ENCODE peak calls at places on chromosomes 11 and 22, in eight cellular contexts. V is NCI-H2107; R is fibroblast of the conjunctiva; Y is retinal pigment epithelial cell; X is uterus; S is activated CD4-positive, CD25-positive, alpha-beta regulatory T cell treated with anti-CD3 and anti-CD28 coated beads, Interleukin-2, amount 50 U/mL, for 72 hours; N is AG08395; G is HTR-8/SVneo. C is an unnamed sample.
A peak's percentile ranks its signal among the peaks of the same experiment; 100 is the strongest.

GRCh38 chr22:27718186-27719032 is 83.1 kb downstream of the MN1 start:
- DNase-seq in V (no peak), R (peak; percentile 86), Y (peak; percentile 69), X (peak; percentile 58), S (no peak), N (peak; percentile 99), G (peak; percentile 90), C (peak; percentile 76)

GRCh38 chr22:38802671-38803121 is 8.8 kb upstream of the DNAL4 start:
- DNase-seq in V (no peak), R (peak; percentile 89), Y (peak; percentile 84), X (peak; percentile 73), S (no peak), N (peak; percentile 95), G (peak; percentile 64), C (peak; percentile 65)

GRCh38 chr11:63017306-63017974 is 1.8 kb upstream of the SLC22A8 start:
- DNase-seq in V (no peak), R (no peak), Y (peak; percentile 21), X (no peak), S (no peak), N (no peak), G (no peak), C (no peak)

GRCh38 chr11:8765294-8765693 is 82.7 kb downstream of the RPL27A start:
- DNase-seq in V (no peak), R (no peak), Y (no peak), X (peak; percentile 5), S (no peak), N (peak; percentile 64), G (peak; percentile 30), C (no peak)

GRCh38 chr11:64890084-64890944 is 11.9 kb upstream of the EHD1 start:
- DNase-seq in V (no peak), R (no peak), Y (no peak), X (no peak), S (no peak), N (no peak), G (no peak), C (no peak)

GRCh38 chr22:27043246-27043645 is 385.9 kb downstream of the MIAT start:
- DNase-seq in V (no peak), R (no peak), Y (no peak), X (no peak), S (no peak), N (no peak), G (no peak), C (no peak)

GRCh38 chr11:114219559-114220349 is 76.4 kb upstream of the NNMT start:
- DNase-seq in V (no peak), R (peak; percentile 62), Y (peak; percentile 51), X (no peak), S (no peak), N (no peak), G (no peak), C (no peak)

GRCh38 chr11:75667268-75667830 is 1.5 kb downstream of the MAP6 start:
- DNase-seq in V (no peak), R (no peak), Y (no peak), X (no peak), S (no peak), N (peak; percentile 37), G (peak; percentile 56), C (peak; percentile 43)

GRCh38 chr11:130413383-130414106 is 14.9 kb downstream of the ADAMTS8 start:
- DNase-seq in V (no peak), R (peak; percentile 65), Y (peak; percentile 33), X (no peak), S (no peak), N (peak; percentile 95), G (peak; percentile 33), C (peak; percentile 85)

GRCh38 chr11:554824-555499 is 5.6 kb downstream of the LMNTD2 start:
- DNase-seq in V (peak; percentile 84), R (no peak), Y (no peak), X (no peak), S (peak; percentile 74), N (peak; percentile 49), G (peak; percentile 71), C (peak; percentile 98)

C was measured in 8988T.